ENCODE peak calls at places on chromosomes 12 and 14, in seven cellular contexts. E, P, I, H, Q, J and O are unnamed samples.

GRCh38 chr12:88227263-88227662 is 85.2 kb downstream of the TMTC3 start:
- DNase-seq in P (peak; percentile 40), E (no peak), H (no peak), I (no peak), Q (no peak), J (no peak), O (no peak)

GRCh38 chr12:64650762-64651161 is 40.5 kb downstream of the RASSF3 start:
- DNase-seq in J (no peak), P (no peak), H (no peak), Q (no peak), I (no peak), E (no peak), O (no peak)

GRCh38 chr14:24013654-24014514 is 25.2 kb downstream of the DHRS4L2 start:
- DNase-seq in P (peak; percentile 82), I (no peak), H (peak; percentile 75), E (peak; percentile 77), J (no peak), Q (peak; percentile 57), O (no peak)

GRCh38 chr12:131287938-131288797 is 334.5 kb downstream of the ADGRD1 start:
- DNase-seq in H (no peak), I (no peak), Q (no peak), E (no peak), J (no peak), P (no peak), O (no peak)

GRCh38 chr12:31524791-31525495 is 66.0 kb downstream of the DENND5B start:
- DNase-seq in P (no peak), H (no peak), J (no peak), I (no peak), E (peak; percentile 43), Q (peak; percentile 26), O (no peak)

GRCh38 chr12:62700091-62700490 is 233.5 kb downstream of the MON2 start:
- DNase-seq in P (no peak), I (no peak), H (no peak), Q (peak; percentile 33), J (no peak), E (peak; percentile 47), O (no peak)

GRCh38 chr12:108468149-108468968 is 46.7 kb upstream of the FICD start:
- DNase-seq in E (peak; percentile 49), I (no peak), H (peak; percentile 81), Q (peak; percentile 18), P (peak; percentile 51), J (no peak), O (no peak)

GRCh38 chr12:117699118-117699517 is 269.7 kb downstream of the KSR2 start:
- DNase-seq in I (no peak), Q (no peak), E (no peak), H (no peak), P (no peak), J (no peak), O (no peak)

GRCh38 chr12:12022306-12022931 is 48.3 kb upstream of the BCL2L14 start:
- DNase-seq in J (no peak), Q (no peak), H (no peak), P (no peak), I (no peak), E (no peak), O (no peak)

GRCh38 chr12:49667319-49668090 is 39.7 kb downstream of the FMNL3 start:
- DNase-seq in J (no peak), P (no peak), E (no peak), Q (peak; percentile 51), H (no peak), I (no peak), O (no peak)

GRCh38 chr12:130744274-130744673 is 28.2 kb upstream of the RIMBP2 start:
- DNase-seq in E (no peak), H (no peak), J (no peak), I (no peak), P (no peak), Q (no peak), O (no peak)

GRCh38 chr12:116194935-116195431 is 82.5 kb downstream of the MED13L start:
- DNase-seq in H (no peak), J (peak; percentile 39), P (peak; percentile 41), Q (no peak), E (no peak), I (no peak), O (no peak)
- TF ChIP-seq CTCF in H (no peak), J (no peak), P (peak; percentile 39), Q (no peak), E (no peak), I (no peak), O (no peak)

DNA sequence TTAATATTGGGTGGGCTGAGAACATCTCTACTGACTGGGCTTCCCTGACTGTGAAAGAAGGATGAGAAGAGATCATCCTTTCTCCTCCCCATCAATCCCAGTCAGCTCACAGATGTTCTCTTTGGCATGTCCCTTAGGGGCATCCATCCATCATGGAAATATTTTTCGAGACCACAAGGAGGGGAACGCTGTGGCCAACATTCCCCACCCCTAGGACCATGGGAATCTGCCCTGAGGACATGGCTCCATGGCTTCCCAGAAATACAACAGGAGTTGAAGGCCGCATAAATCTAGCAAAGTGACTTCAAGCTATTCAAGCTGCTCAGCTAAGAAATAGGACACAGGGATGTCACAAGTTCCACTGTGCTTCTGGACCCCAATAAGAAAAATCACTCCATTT is 456.8 kb downstream of the MED13L start:
- DNase-seq in P (no peak), E (no peak), H (no peak), J (no peak), Q (no peak), I (no peak), O (no peak)
- TF ChIP-seq CTCF in P (no peak), E (no peak), H (no peak), J (no peak), Q (no peak), I (no peak), O (no peak)

GRCh38 chr14:98133806-98134205 is 1138.2 kb downstream of the BCL11B start:
- DNase-seq in E (no peak), P (no peak), H (no peak), J (no peak), I (no peak), Q (no peak), O (no peak)
- TF ChIP-seq CTCF in E (no peak), P (no peak), H (no peak), J (no peak), I (no peak), Q (no peak), O (no peak)

GRCh38 chr12:7038591-7038990 is 20.3 kb upstream of the LPCAT3 start:
- DNase-seq in H (no peak), P (no peak), I (no peak), Q (no peak), E (no peak), J (no peak), O (no peak)
- TF ChIP-seq CTCF in H (no peak), P (no peak), I (no peak), Q (no peak), E (no peak), J (no peak), O (no peak)

DNA sequence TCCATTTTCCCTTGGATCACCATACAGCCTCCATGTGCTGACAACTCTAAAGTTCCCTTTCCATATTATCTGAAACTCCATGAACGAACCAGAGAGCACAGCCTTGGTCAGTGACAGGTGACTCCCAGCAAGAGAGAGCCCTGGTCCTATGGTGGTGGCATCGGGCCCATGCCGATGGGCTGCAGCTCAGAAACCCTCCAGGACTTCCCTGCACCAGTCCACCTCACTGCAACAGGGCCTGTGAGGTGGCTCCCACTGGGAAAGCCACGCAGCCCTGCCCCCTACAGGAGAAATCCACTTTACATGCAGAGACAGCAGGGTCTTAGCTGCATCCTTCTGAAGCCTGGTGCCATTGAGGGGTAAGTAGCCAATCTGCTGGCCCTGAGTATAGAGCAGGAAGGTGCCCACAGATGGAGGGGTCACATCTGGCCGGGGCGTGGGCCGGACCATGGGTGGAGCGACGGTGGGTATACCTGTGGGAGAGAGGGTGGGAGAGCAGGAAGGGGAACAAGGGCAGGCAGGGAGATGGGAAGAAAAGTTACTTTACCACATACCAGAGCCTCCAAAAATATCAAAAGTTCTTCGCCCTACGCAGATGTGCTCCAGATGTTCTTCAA is 24.7 kb downstream of the RTRAF start:
- DNase-seq in P (peak; percentile 15), H (peak; percentile 33), J (no peak), Q (no peak), E (no peak), I (no peak), O (no peak)
- TF ChIP-seq CTCF in P (peak; percentile 69), H (peak; percentile 50), J (no peak), Q (peak; percentile 66), E (peak; percentile 32), I (no peak), O (peak; percentile 13)

GRCh38 chr12:68912916-68913315 is 20.1 kb downstream of the CPM start:
- DNase-seq in I (no peak), J (no peak), P (no peak), E (no peak), Q (no peak), H (no peak), O (no peak)
- TF ChIP-seq CTCF in I (no peak), J (no peak), P (peak; percentile 27), E (no peak), Q (peak; percentile 42), H (no peak), O (no peak)

GRCh38 chr14:90666571-90666970 is 149.7 kb downstream of the TTC7B start:
- DNase-seq in P (no peak), E (no peak), J (no peak), H (no peak), Q (no peak), I (no peak), O (no peak)

GRCh38 chr14:90660865-90661570 is 155.2 kb downstream of the TTC7B start:
- DNase-seq in J (no peak), E (no peak), P (no peak), H (no peak), Q (no peak), I (no peak), O (no peak)

GRCh38 chr14:90663680-90664079 is 152.6 kb downstream of the TTC7B start:
- DNase-seq in P (no peak), I (no peak), J (no peak), Q (no peak), E (no peak), H (no peak), O (no peak)

GRCh38 chr14:90661881-90662280 is 154.3 kb downstream of the TTC7B start:
- DNase-seq in Q (no peak), H (no peak), J (no peak), P (no peak), E (no peak), I (no peak), O (no peak)

GRCh38 chr14:90664911-90665695 is 151.1 kb downstream of the TTC7B start:
- DNase-seq in E (peak; percentile 29), H (no peak), I (no peak), P (no peak), Q (no peak), J (no peak), O (no peak)
- TF ChIP-seq CTCF in E (no peak), H (no peak), I (no peak), P (no peak), Q (no peak), J (no peak), O (no peak)